ENCODE peak calls at places on chromosomes 12 and 14, in seven cellular contexts. O is neural progenitor cell, R is HCT116, P is hepatocyte, M is GM23248, D is MM.1S, T is GM23338. Q is an unnamed sample.

GRCh38 chr14:105152794-105153241 is 15.8 kb downstream of the JAG2 start:
- DNase-seq in T (no peak), R (no peak), D (no peak), O (no peak), P (no peak), M (no peak), Q (no peak)

GRCh38 chr14:73457935-73458218 is 469 bp downstream of the NUMB start:
- DNase-seq in P (peak; percentile 60), O (no peak), R (no peak), D (no peak), M (no peak), T (no peak), Q (no peak)

GRCh38 chr12:62934799-62935674 is at the start of gene PPM1H:
- DNase-seq in O (peak; percentile 93), T (peak; percentile 98), R (peak; percentile 68), M (peak; percentile 56), P (peak; percentile 93), D (peak; percentile 95), Q (peak; percentile 89)

GRCh38 chr12:120847392-120848157 is 56.6 kb downstream of the SPPL3 start:
- DNase-seq in T (no peak), R (peak; percentile 23), P (no peak), O (no peak), D (peak; percentile 81), M (peak; percentile 26), Q (peak; percentile 34)

GRCh38 chr14:89617471-89618291 is 200.6 kb upstream of the FOXN3 start:
- DNase-seq in T (peak; percentile 68), M (peak; percentile 76), D (peak; percentile 31), O (peak; percentile 60), P (peak; percentile 35), R (no peak), Q (peak; percentile 29)

GRCh38 chr14:35760143-35760542 is 49.0 kb downstream of the RALGAPA1 start:
- DNase-seq in T (peak; percentile 30), M (no peak), R (no peak), D (no peak), O (no peak), P (no peak), Q (no peak)

GRCh38 chr12:106135075-106135474 is 3.7 kb downstream of the NUAK1 start:
- DNase-seq in R (no peak), P (no peak), D (no peak), O (peak; percentile 34), M (no peak), T (no peak), Q (peak; percentile 31)

GRCh38 chr14:89207925-89208328 is 209.1 kb downstream of the FOXN3 start:
- DNase-seq in P (no peak), D (no peak), T (peak; percentile 35), R (no peak), O (no peak), M (no peak), Q (no peak)

GRCh38 chr12:123024819-123025391 is 44.4 kb downstream of the ARL6IP4 start:
- DNase-seq in P (no peak), R (no peak), M (peak; percentile 58), T (no peak), D (no peak), O (no peak), Q (peak; percentile 66)

GRCh38 chr14:71610797-71611196 is 321.4 kb upstream of the RGS6 start:
- DNase-seq in P (no peak), T (no peak), R (no peak), M (no peak), O (no peak), D (no peak), Q (no peak)

GRCh38 chr14:74583689-74584434 is 28.2 kb downstream of the LTBP2 start:
- DNase-seq in P (peak; percentile 55), T (no peak), M (peak; percentile 95), R (peak; percentile 69), O (no peak), D (no peak), Q (peak; percentile 91)

GRCh38 chr14:32352631-32353030 is 23.5 kb downstream of the AKAP6 start:
- DNase-seq in T (no peak), M (peak; percentile 20), D (no peak), R (no peak), P (no peak), O (no peak), Q (no peak)

GRCh38 chr12:6193853-6194815 is 6.1 kb upstream of the CD9 start:
- DNase-seq in O (peak; percentile 76), T (peak; percentile 78), P (peak; percentile 88), D (peak; percentile 58), M (no peak), R (no peak), Q (no peak)

GRCh38 chr14:80213602-80214001 is 2.3 kb upstream of the DIO2 start:
- DNase-seq in R (peak; percentile 16), P (peak; percentile 61), D (peak; percentile 12), M (peak; percentile 90), O (peak; percentile 48), T (peak; percentile 86), Q (peak; percentile 81)

GRCh38 chr12:94143444-94143843 is 4.9 kb upstream of the PLXNC1 start:
- DNase-seq in O (no peak), R (no peak), T (no peak), M (no peak), D (no peak), P (no peak), Q (no peak)

GRCh38 chr12:65779946-65780345 is 44.3 kb upstream of the HMGA2 start:
- DNase-seq in O (no peak), P (no peak), T (no peak), M (no peak), R (no peak), D (no peak), Q (no peak)

GRCh38 chr12:16606936-16607335 is 974 bp upstream of the LMO3 start:
- DNase-seq in M (no peak), D (no peak), O (peak; percentile 20), P (no peak), R (no peak), T (peak; percentile 49), Q (no peak)

GRCh38 chr14:93654599-93654998 is 133.7 kb downstream of the PRIMA1 start:
- DNase-seq in R (no peak), D (no peak), M (no peak), T (peak; percentile 23), O (no peak), P (no peak), Q (no peak)

GRCh38 chr12:30795660-30796507 is 41.1 kb upstream of the CAPRIN2 start:
- DNase-seq in T (peak; percentile 91), P (peak; percentile 75), O (peak; percentile 84), D (peak; percentile 65), R (peak; percentile 64), M (peak; percentile 96), Q (peak; percentile 77)
- TF ChIP-seq EZH2phosphoT487 in T (no peak), P (no peak), O (peak; percentile 30), D (no peak), R (no peak), M (no peak), Q (peak; percentile 75)

GRCh38 chr14:91417983-91418386 is 365 bp upstream of the CCDC88C start:
- DNase-seq in O (peak; percentile 82), R (peak; percentile 32), T (peak; percentile 61), P (peak; percentile 78), M (peak; percentile 45), D (peak; percentile 58), Q (peak; percentile 63)
- TF ChIP-seq EZH2 in O (no peak), R (no peak), T (no peak), P (no peak), M (no peak), D (no peak), Q (no peak)

DNA sequence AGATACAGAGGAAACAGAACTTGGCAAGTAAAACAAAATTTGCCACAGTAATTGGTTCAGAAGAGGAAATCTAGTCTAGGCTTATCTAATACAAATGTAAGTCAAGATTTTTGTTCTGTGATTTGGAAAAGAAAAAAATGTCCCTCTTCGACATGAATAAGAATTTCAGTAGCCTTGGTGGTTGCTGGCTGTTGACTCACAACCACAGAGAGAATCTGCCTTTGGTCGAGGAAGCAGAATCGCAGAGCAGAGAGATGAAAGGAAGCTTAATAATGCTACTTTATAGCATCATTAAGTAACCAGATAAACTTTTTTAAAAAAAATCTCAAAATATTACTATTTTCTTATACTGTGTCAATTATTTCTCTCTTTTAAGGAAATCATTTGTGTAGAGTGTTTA is 1096.6 kb downstream of the FLRT2 start:
- DNase-seq in P (no peak), O (no peak), T (no peak), R (no peak), M (no peak), D (no peak), Q (no peak)
- H3K4me2 ChIP-seq in P (no peak overlapping the region), O (no peak overlapping the region), T (no peak overlapping the region), R (no peak overlapping the region), M (no peak overlapping the region), D (no peak overlapping the region), Q (no peak overlapping the region)

DNA sequence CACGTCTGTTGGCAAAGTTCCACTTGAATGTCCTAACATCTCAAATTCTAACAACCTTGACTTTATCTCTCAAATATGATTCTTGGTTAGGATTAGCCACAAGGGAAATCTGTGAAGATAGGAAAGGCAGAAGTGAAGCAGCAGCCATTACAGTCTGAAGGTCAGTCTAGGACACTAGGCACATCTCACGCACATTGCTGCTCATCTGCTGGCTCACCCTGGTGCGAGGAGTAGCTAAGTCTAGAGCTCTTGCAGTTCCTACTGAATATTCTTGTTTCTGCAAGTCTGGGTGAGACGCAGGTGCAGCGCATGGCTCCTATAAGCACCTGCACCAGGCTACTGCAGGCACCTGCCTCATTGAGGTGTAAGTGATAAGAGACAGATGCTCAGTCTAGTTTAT is 6.4 kb upstream of the SLC25A3 start:
- DNase-seq in T (no peak), M (no peak), R (no peak), D (no peak), O (no peak), P (no peak), Q (no peak)
- TF ChIP-seq EZH2phosphoT487 in T (no peak), M (no peak), R (no peak), D (no peak), O (no peak), P (no peak), Q (no peak)

Q was measured in PC-3.